ENCODE peak calls at places on chromosomes 13 and 19, in six cellular contexts. J, O, W, Z, Q and B are unnamed samples.

GRCh38 chr13:46270416-46270815 is 58.7 kb downstream of the LRRC63 start:
- DNase-seq in J (no peak), O (no peak), W (no peak), Z (peak), Q (no peak), B (no peak)

GRCh38 chr19:23406716-23407115 is 11.4 kb upstream of the ZNF91 start:
- DNase-seq in J (no peak), O (no peak), W (no peak), Z (no peak), Q (no peak), B (no peak)

GRCh38 chr19:8161135-8161646 is 11.8 kb upstream of the FBN3 start:
- DNase-seq in J (no peak), O (no peak), W (peak), Z (peak), Q (no peak), B (peak)

GRCh38 chr19:48468806-48469055 is 438 bp upstream of the CYTH2 start:
- DNase-seq in J (no peak), O (no peak), W (no peak), Z (no peak), Q (no peak), B (no peak)

GRCh38 chr13:33931397-33931987 is 113.5 kb downstream of the RFC3 start:
- DNase-seq in J (peak), O (peak), W (no peak), Z (peak), Q (no peak), B (peak)

GRCh38 chr19:49430678-49431329 is 5.6 kb downstream of the GFY start:
- DNase-seq in J (no peak), O (no peak), W (no peak), Z (no peak), Q (no peak), B (peak)

GRCh38 chr13:26095846-26096245 is 44.0 kb upstream of the SHISA2 start:
- DNase-seq in J (no peak), O (no peak), W (no peak), Z (peak), Q (no peak), B (no peak)

GRCh38 chr13:37168151-37168550 is 62.7 kb upstream of the CSNK1A1L start:
- DNase-seq in J (no peak), O (no peak), W (no peak), Z (peak), Q (no peak), B (no peak)

GRCh38 chr19:30036154-30037129 is 94.4 kb downstream of the URI1 start:
- DNase-seq in J (peak), O (no peak), W (no peak), Z (peak), Q (no peak), B (no peak)

GRCh38 chr19:27776020-27776419 is 1436.9 kb downstream of the UQCRFS1 start:
- DNase-seq in J (peak), O (no peak), W (peak), Z (peak), Q (no peak), B (peak)

GRCh38 chr13:22940736-22941135 is 240.0 kb upstream of the SGCG start:
- DNase-seq in J (no peak), O (no peak), W (no peak), Z (no peak), Q (no peak), B (no peak)

GRCh38 chr19:34556500-34556899 is 74.9 kb downstream of the WTIP start:
- DNase-seq in J (no peak), O (no peak), W (peak), Z (peak), Q (no peak), B (peak)

GRCh38 chr19:43901395-43902390 is 33.4 kb downstream of the ZNF45 start:
- DNase-seq in J (peak), O (peak), W (peak), Z (peak), Q (peak), B (peak)

GRCh38 chr13:40994581-40995230 is 24.4 kb downstream of the ELF1 start:
- DNase-seq in J (no peak), O (no peak), W (no peak), Z (no peak), Q (no peak), B (no peak)

GRCh38 chr19:18869231-18869575 is 26.8 kb downstream of the CERS1 start:
- DNase-seq in J (no peak), O (no peak), W (no peak), Z (no peak), Q (no peak), B (no peak)

GRCh38 chr13:33743438-33744368 is 74.2 kb upstream of the RFC3 start:
- DNase-seq in J (no peak), O (no peak), W (no peak), Z (peak), Q (no peak), B (peak)

GRCh38 chr13:99403458-99403971 is 96.3 kb upstream of the GPR183 start:
- DNase-seq in J (no peak), O (no peak), W (no peak), Z (no peak), Q (no peak), B (no peak)

GRCh38 chr13:41802684-41803554 is 158.0 kb downstream of the VWA8 start:
- DNase-seq in J (peak), O (no peak), W (no peak), Z (peak), Q (no peak), B (peak)

GRCh38 chr19:8459095-8459494 is 14.3 kb downstream of the HNRNPM start:
- DNase-seq in J (no peak), O (no peak), W (no peak), Z (no peak), Q (no peak), B (no peak)

GRCh38 chr19:51327066-51327985 is 14.6 kb downstream of the VSIG10L start:
- DNase-seq in J (peak), O (peak), W (peak), Z (peak), Q (peak), B (peak)

GRCh38 chr19:30664358-30665058 is 292.3 kb downstream of the ZNF536 start:
- DNase-seq in J (peak), O (no peak), W (peak), Z (peak), Q (no peak), B (peak)

GRCh38 chr19:18389095-18389735 is 3.3 kb downstream of the GDF15 start:
- DNase-seq in J (no peak), O (no peak), W (no peak), Z (peak), Q (no peak), B (no peak)

GRCh38 chr13:51645154-51645650 is 60.9 kb downstream of the WDFY2 start:
- DNase-seq in J (peak), O (no peak), W (no peak), Z (peak), Q (no peak), B (peak)

GRCh38 chr13:100235311-100235901 is 146.5 kb downstream of the PCCA start:
- DNase-seq in J (peak), O (peak), W (no peak), Z (peak), Q (no peak), B (peak)

GRCh38 chr19:44757735-44758505 is 9.4 kb downstream of the BCL3 start:
- DNase-seq in J (peak), O (peak), W (peak), Z (peak), Q (no peak), B (peak)

GRCh38 chr13:50123862-50124535 is 108.8 kb downstream of the KCNRG start:
- DNase-seq in J (peak), O (peak), W (peak), Z (peak), Q (peak), B (peak)

GRCh38 chr13:80340643-80341097 is 256 bp downstream of the SPRY2 start:
- DNase-seq in J (peak), O (no peak), W (no peak), Z (peak), Q (no peak), B (no peak)
- H3K4ac ChIP-seq in J (peak), O (no peak), W (no peak), Z (peak), Q (peak), B (peak)

DNA sequence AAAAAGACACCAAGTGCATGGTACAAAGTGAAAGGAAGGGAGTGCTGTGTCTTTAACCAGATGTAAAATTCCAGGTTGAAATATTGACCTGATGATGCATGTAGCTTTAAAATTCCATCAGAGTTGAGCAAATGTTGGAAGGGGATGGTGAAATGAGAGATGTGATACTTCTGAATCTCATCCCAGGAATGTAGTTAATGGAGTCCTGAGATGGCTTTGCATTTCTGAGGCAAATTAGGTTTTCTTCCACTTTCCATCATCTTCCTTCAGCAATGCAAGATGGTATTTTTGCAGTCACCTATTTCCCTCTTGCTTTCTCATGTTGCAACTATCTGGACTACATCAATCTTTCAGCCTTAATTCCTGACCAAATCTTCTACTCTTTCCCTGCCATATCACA is 194.1 kb upstream of the MIR17HG start:
- DNase-seq in J (no peak), O (no peak), W (no peak), Z (peak), Q (no peak), B (peak)
- H3K4ac ChIP-seq in J (no peak), O (no peak), W (no peak), Z (no peak), Q (no peak), B (no peak)

GRCh38 chr19:42132030-42132628 is at the start of gene POU2F2:
- DNase-seq in J (no peak), O (no peak), W (peak), Z (no peak), Q (no peak), B (peak)
- H3K4ac ChIP-seq in J (peak), O (no peak), W (no peak), Z (no peak), Q (no peak), B (no peak)

GRCh38 chr13:102596147-102597028 is at the start of gene TPP2:
- DNase-seq in J (peak), O (peak), W (peak), Z (peak), Q (peak), B (peak)
- H3K4ac ChIP-seq in J (peak), O (no peak), W (no peak), Z (peak), Q (no peak), B (peak)

GRCh38 chr13:24149306-24150032 is 11.1 kb upstream of the SPATA13 start:
- DNase-seq in J (no peak), O (no peak), W (no peak), Z (peak), Q (no peak), B (no peak)
- H3K4ac ChIP-seq in J (peak), O (no peak), W (no peak), Z (peak), Q (no peak), B (no peak)

GRCh38 chr19:37370880-37371661 is at the start of gene ZNF527:
- DNase-seq in J (peak), O (peak), W (peak), Z (peak), Q (peak), B (peak)
- H3K4ac ChIP-seq in J (peak), O (no peak), W (no peak), Z (no peak), Q (peak), B (no peak)